ENCODE peak calls at places on chromosomes 12 and 14, in seven cellular contexts. One of them, this sample, is unnamed.

GRCh38 chr12:94875525-94875924 is 128.0 kb downstream of the NDUFA12 start:
- DNase-seq in neuronal stem cell: no peak
- DNase-seq in H9: peak; percentile 66
- DNase-seq in mesenchymal stem cell: no peak
- DNase-seq in IMR-90: no peak
- DNase-seq in mesendoderm: peak; percentile 69
- DNase-seq in H1: no peak
- DNase-seq in this sample: no peak

GRCh38 chr12:7712841-7713442 is 1.7 kb downstream of the DPPA3 start:
- DNase-seq in neuronal stem cell: no peak
- DNase-seq in H9: peak; percentile 67
- DNase-seq in mesenchymal stem cell: no peak
- DNase-seq in IMR-90: no peak
- DNase-seq in mesendoderm: peak; percentile 53
- DNase-seq in H1: peak; percentile 53
- DNase-seq in this sample: no peak

GRCh38 chr14:97994020-97994531 is 1196.9 kb downstream of the VRK1 start:
- DNase-seq in neuronal stem cell: no peak
- DNase-seq in H9: no peak
- DNase-seq in mesenchymal stem cell: no peak
- DNase-seq in IMR-90: no peak
- DNase-seq in mesendoderm: no peak
- DNase-seq in H1: no peak
- DNase-seq in this sample: no peak

GRCh38 chr14:54881761-54882401 is 20.7 kb downstream of the GCH1 start:
- DNase-seq in neuronal stem cell: no peak
- DNase-seq in H9: no peak
- DNase-seq in mesenchymal stem cell: peak; percentile 42
- DNase-seq in IMR-90: peak; percentile 35
- DNase-seq in mesendoderm: no peak
- DNase-seq in H1: no peak
- DNase-seq in this sample: no peak

GRCh38 chr12:53333289-53333688 is 2.9 kb downstream of the SP7 start:
- DNase-seq in neuronal stem cell: no peak
- DNase-seq in H9: no peak
- DNase-seq in mesenchymal stem cell: no peak
- DNase-seq in IMR-90: no peak
- DNase-seq in mesendoderm: no peak
- DNase-seq in H1: no peak
- DNase-seq in this sample: no peak

GRCh38 chr12:50224026-50224692 is 57.0 kb upstream of the CERS5 start:
- DNase-seq in neuronal stem cell: no peak
- DNase-seq in H9: peak; percentile 49
- DNase-seq in mesenchymal stem cell: peak; percentile 69
- DNase-seq in IMR-90: peak; percentile 61
- DNase-seq in mesendoderm: peak; percentile 85
- DNase-seq in H1: no peak
- DNase-seq in this sample: peak; percentile 85

GRCh38 chr14:34460841-34461240 is 1.2 kb downstream of the SPTSSA start:
- DNase-seq in neuronal stem cell: peak; percentile 12
- DNase-seq in H9: no peak
- DNase-seq in mesenchymal stem cell: peak; percentile 46
- DNase-seq in IMR-90: peak; percentile 77
- DNase-seq in mesendoderm: peak; percentile 75
- DNase-seq in H1: no peak
- DNase-seq in this sample: no peak

GRCh38 chr12:111828338-111828979 is 13.6 kb upstream of the MAPKAPK5 start:
- DNase-seq in neuronal stem cell: no peak
- DNase-seq in H9: no peak
- DNase-seq in mesenchymal stem cell: no peak
- DNase-seq in IMR-90: no peak
- DNase-seq in mesendoderm: no peak
- DNase-seq in H1: no peak
- DNase-seq in this sample: no peak

GRCh38 chr12:68400231-68400829 is 68.2 kb upstream of the MDM1 start:
- DNase-seq in neuronal stem cell: no peak
- DNase-seq in H9: no peak
- DNase-seq in mesenchymal stem cell: no peak
- DNase-seq in IMR-90: no peak
- DNase-seq in mesendoderm: no peak
- DNase-seq in H1: no peak
- DNase-seq in this sample: no peak

GRCh38 chr14:99644723-99645544 is at the start of gene HHIPL1:
- DNase-seq in neuronal stem cell: no peak
- DNase-seq in H9: no peak
- DNase-seq in mesenchymal stem cell: peak; percentile 22
- DNase-seq in IMR-90: peak; percentile 17
- DNase-seq in mesendoderm: peak; percentile 27
- DNase-seq in H1: peak; percentile 70
- DNase-seq in this sample: peak; percentile 26

GRCh38 chr12:124904306-124905098 is 9.9 kb downstream of the UBC start:
- DNase-seq in neuronal stem cell: no peak
- DNase-seq in H9: peak; percentile 69
- DNase-seq in mesenchymal stem cell: peak; percentile 99
- DNase-seq in IMR-90: peak; percentile 94
- DNase-seq in mesendoderm: peak; percentile 68
- DNase-seq in H1: no peak
- DNase-seq in this sample: peak; percentile 91

GRCh38 chr14:71372411-71372838 is 465.2 kb downstream of the PCNX1 start:
- DNase-seq in neuronal stem cell: no peak
- DNase-seq in H9: no peak
- DNase-seq in mesenchymal stem cell: peak; percentile 85
- DNase-seq in IMR-90: peak; percentile 88
- DNase-seq in mesendoderm: no peak
- DNase-seq in H1: no peak
- DNase-seq in this sample: peak; percentile 64

GRCh38 chr12:4858385-4858784 is 51.3 kb upstream of the KCNA1 start:
- DNase-seq in neuronal stem cell: peak; percentile 41
- DNase-seq in H9: peak; percentile 77
- DNase-seq in mesenchymal stem cell: no peak
- DNase-seq in IMR-90: no peak
- DNase-seq in mesendoderm: peak; percentile 65
- DNase-seq in H1: peak; percentile 58
- DNase-seq in this sample: peak; percentile 7

GRCh38 chr12:121038861-121039654 is at the start of gene OASL:
- DNase-seq in neuronal stem cell: no peak
- DNase-seq in H9: no peak
- DNase-seq in mesenchymal stem cell: no peak
- DNase-seq in IMR-90: no peak
- DNase-seq in mesendoderm: no peak
- DNase-seq in H1: no peak
- DNase-seq in this sample: peak; percentile 19

GRCh38 chr12:100141666-100141997 is 1.0 kb downstream of the BLTP3B start:
- DNase-seq in neuronal stem cell: no peak
- DNase-seq in H9: no peak
- DNase-seq in mesenchymal stem cell: peak; percentile 91
- DNase-seq in IMR-90: peak; percentile 92
- DNase-seq in mesendoderm: peak; percentile 28
- DNase-seq in H1: no peak
- DNase-seq in this sample: peak; percentile 55

GRCh38 chr14:73472182-73473114 is 14.1 kb upstream of the NUMB start:
- DNase-seq in neuronal stem cell: peak; percentile 33
- DNase-seq in H9: no peak
- DNase-seq in mesenchymal stem cell: peak; percentile 75
- DNase-seq in IMR-90: peak; percentile 82
- DNase-seq in mesendoderm: peak; percentile 76
- DNase-seq in H1: no peak
- DNase-seq in this sample: peak; percentile 90

GRCh38 chr14:99689266-99690236 is 5.5 kb downstream of the CYP46A1 start:
- DNase-seq in neuronal stem cell: no peak
- DNase-seq in H9: no peak
- DNase-seq in mesenchymal stem cell: no peak
- DNase-seq in IMR-90: no peak
- DNase-seq in mesendoderm: no peak
- DNase-seq in H1: peak; percentile 38
- DNase-seq in this sample: no peak

GRCh38 chr12:87586158-87586557 is 443.0 kb downstream of the C12orf50 start:
- DNase-seq in neuronal stem cell: no peak
- DNase-seq in H9: no peak
- DNase-seq in mesenchymal stem cell: no peak
- DNase-seq in IMR-90: no peak
- DNase-seq in mesendoderm: no peak
- DNase-seq in H1: no peak
- DNase-seq in this sample: no peak

GRCh38 chr14:103943673-103944072 is 1.3 kb upstream of the RD3L start:
- DNase-seq in neuronal stem cell: no peak
- DNase-seq in H9: no peak
- DNase-seq in mesenchymal stem cell: peak; percentile 59
- DNase-seq in IMR-90: peak; percentile 66
- DNase-seq in mesendoderm: no peak
- DNase-seq in H1: no peak
- DNase-seq in this sample: no peak

GRCh38 chr12:109377139-109377685 is 29.5 kb downstream of the MYO1H start:
- DNase-seq in neuronal stem cell: no peak
- DNase-seq in H9: peak; percentile 77
- DNase-seq in mesenchymal stem cell: no peak
- DNase-seq in IMR-90: no peak
- DNase-seq in mesendoderm: peak; percentile 52
- DNase-seq in H1: no peak
- DNase-seq in this sample: no peak

GRCh38 chr12:108457006-108457733 is 57.9 kb upstream of the FICD start:
- DNase-seq in neuronal stem cell: peak; percentile 54
- DNase-seq in H9: peak; percentile 70
- DNase-seq in mesenchymal stem cell: peak; percentile 17
- DNase-seq in IMR-90: peak; percentile 34
- DNase-seq in mesendoderm: peak; percentile 91
- DNase-seq in H1: peak; percentile 52
- DNase-seq in this sample: peak; percentile 86

GRCh38 chr12:120851939-120852338 is 52.2 kb downstream of the SPPL3 start:
- DNase-seq in neuronal stem cell: no peak
- DNase-seq in H9: no peak
- DNase-seq in mesenchymal stem cell: no peak
- DNase-seq in IMR-90: no peak
- DNase-seq in mesendoderm: no peak
- DNase-seq in H1: no peak
- DNase-seq in this sample: peak; percentile 78

GRCh38 chr12:76670776-76671175 is 93.1 kb upstream of the ZDHHC17 start:
- DNase-seq in neuronal stem cell: no peak
- DNase-seq in H9: no peak
- DNase-seq in mesenchymal stem cell: peak; percentile 11
- DNase-seq in IMR-90: peak; percentile 80
- DNase-seq in mesendoderm: peak; percentile 35
- DNase-seq in H1: no peak
- DNase-seq in this sample: no peak

GRCh38 chr12:121001841-121002483 is 14.3 kb downstream of the C12orf43 start:
- DNase-seq in neuronal stem cell: no peak
- DNase-seq in H9: no peak
- DNase-seq in mesenchymal stem cell: no peak
- DNase-seq in IMR-90: no peak
- DNase-seq in mesendoderm: no peak
- DNase-seq in H1: no peak
- DNase-seq in this sample: no peak

GRCh38 chr12:93733358-93733757 is 56.2 kb downstream of the CRADD start:
- DNase-seq in neuronal stem cell: no peak
- DNase-seq in H9: no peak
- DNase-seq in mesenchymal stem cell: no peak
- DNase-seq in IMR-90: no peak
- DNase-seq in mesendoderm: no peak
- DNase-seq in H1: no peak
- DNase-seq in this sample: no peak
- H3K4me1 ChIP-seq in neuronal stem cell: peaks cover 4% of the 10 kb centered on the region
- H3K4me1 ChIP-seq in H9: no peaks in the 10 kb centered on the region
- H3K4me1 ChIP-seq in mesenchymal stem cell: no peaks in the 10 kb centered on the region
- H3K4me1 ChIP-seq in IMR-90: peaks cover 2% of the 10 kb centered on the region
- H3K4me1 ChIP-seq in mesendoderm: no peaks in the 10 kb centered on the region
- H3K4me1 ChIP-seq in H1: no peaks in the 10 kb centered on the region
- H3K4me1 ChIP-seq in this sample: no peaks in the 10 kb centered on the region

DNA sequence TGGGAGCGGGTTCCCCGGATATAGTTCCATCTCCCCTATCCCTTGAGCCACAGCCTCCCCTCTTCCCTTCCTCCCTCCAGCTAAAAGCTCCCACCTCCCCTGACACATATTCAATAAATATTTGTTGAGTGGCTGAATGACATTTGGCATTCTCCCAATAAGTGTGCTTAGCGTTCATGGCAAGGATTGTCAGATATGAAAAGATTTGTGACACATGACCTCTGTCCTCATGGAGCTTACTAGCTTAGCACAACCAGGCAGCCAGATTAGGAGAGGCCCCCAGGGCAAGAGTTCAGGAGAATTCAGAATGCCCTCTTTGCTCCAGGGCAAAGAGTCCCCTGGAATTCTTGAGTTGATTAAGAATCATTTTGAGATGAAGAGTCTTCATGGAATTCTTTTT is 22.5 kb upstream of the SLC6A12 start:
- DNase-seq in neuronal stem cell: no peak
- DNase-seq in H9: peak; percentile 5
- DNase-seq in mesenchymal stem cell: no peak
- DNase-seq in IMR-90: no peak
- DNase-seq in mesendoderm: no peak
- DNase-seq in H1: no peak
- DNase-seq in this sample: no peak
- H3K27ac ChIP-seq in neuronal stem cell: no peak overlapping the region
- H3K27ac ChIP-seq in H9: no peak overlapping the region
- H3K27ac ChIP-seq in mesenchymal stem cell: no peak overlapping the region
- H3K27ac ChIP-seq in IMR-90: no peak overlapping the region
- H3K27ac ChIP-seq in mesendoderm: no peak overlapping the region
- H3K27ac ChIP-seq in H1: no peak overlapping the region
- H3K27ac ChIP-seq in this sample: no peak overlapping the region

DNA sequence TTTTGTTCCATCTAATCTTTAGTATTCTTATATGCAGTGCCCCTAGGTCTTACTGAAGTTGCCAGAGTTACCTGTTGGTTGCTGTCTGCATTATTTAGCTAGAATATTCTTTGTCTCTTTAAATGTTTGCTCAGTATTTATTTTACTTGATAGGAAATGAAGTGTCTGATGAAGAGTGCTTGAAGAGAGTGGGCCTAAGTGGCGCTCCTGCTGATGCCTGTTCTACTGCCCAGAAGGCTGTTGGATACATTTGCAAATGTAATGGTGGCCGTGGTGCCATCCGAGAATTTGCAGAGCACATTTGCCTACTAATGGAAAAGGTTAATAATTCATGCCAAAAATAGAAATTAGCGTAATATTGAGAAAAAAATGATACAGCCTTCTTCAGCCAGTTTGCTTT is 18.9 kb downstream of the CMAS start:
- DNase-seq in neuronal stem cell: no peak
- DNase-seq in H9: no peak
- DNase-seq in mesenchymal stem cell: no peak
- DNase-seq in IMR-90: no peak
- DNase-seq in mesendoderm: no peak
- DNase-seq in H1: no peak
- DNase-seq in this sample: no peak
- H3K18ac ChIP-seq in neuronal stem cell: no peak overlapping the region
- H3K18ac ChIP-seq in H9: no peak overlapping the region
- H3K18ac ChIP-seq in mesenchymal stem cell: no peak overlapping the region
- H3K18ac ChIP-seq in IMR-90: no peak overlapping the region
- H3K18ac ChIP-seq in mesendoderm: no peak overlapping the region
- H3K18ac ChIP-seq in H1: no peak overlapping the region
- H3K18ac ChIP-seq in this sample: no peak overlapping the region

DNA sequence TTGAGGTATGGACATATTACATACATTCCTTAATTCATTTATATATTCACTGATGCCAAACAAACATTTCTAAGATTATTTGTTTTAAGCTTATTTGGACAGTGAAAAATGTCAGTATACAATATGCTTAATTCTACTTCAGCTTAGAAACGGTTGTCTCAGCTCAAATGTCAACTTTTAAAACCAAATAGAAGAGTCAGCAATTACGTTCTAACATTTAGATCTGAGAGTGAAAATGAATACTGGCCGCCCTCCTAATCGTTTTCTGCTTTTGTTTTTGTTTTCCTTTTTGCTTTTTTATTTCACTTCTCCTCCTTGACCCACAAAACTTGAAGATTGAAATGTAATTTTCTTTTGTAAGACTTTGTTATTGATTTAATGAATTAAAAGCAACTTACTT is 19.7 kb upstream of the RERG start:
- DNase-seq in neuronal stem cell: no peak
- DNase-seq in H9: no peak
- DNase-seq in mesenchymal stem cell: no peak
- DNase-seq in IMR-90: no peak
- DNase-seq in mesendoderm: no peak
- DNase-seq in H1: no peak
- DNase-seq in this sample: no peak
- H3K4me1 ChIP-seq in neuronal stem cell: no peaks in the 10 kb centered on the region
- H3K4me1 ChIP-seq in H9: no peaks in the 10 kb centered on the region
- H3K4me1 ChIP-seq in mesenchymal stem cell: no peaks in the 10 kb centered on the region
- H3K4me1 ChIP-seq in IMR-90: no peaks in the 10 kb centered on the region
- H3K4me1 ChIP-seq in mesendoderm: no peaks in the 10 kb centered on the region
- H3K4me1 ChIP-seq in H1: no peaks in the 10 kb centered on the region
- H3K4me1 ChIP-seq in this sample: no peaks in the 10 kb centered on the region

This sample was measured in trophoblast cell.